ENCODE peak calls at places on chromosomes 1 and 21, in six cellular contexts. K is K562; A is endothelial cell of umbilical vein; R is stimulated activated CD8-positive, alpha-beta memory T cell treated with anti-CD3 and anti-CD28 coated beads, Interleukin-15, amount 100 ng/mL, for 4 hours; Z is CD8-positive, alpha-beta memory T cell; Q is neural progenitor cell. B is an unnamed sample.

GRCh38 chr1:152996633-152997385 is 4.7 kb upstream of the SPRR3 start:
- DNase-seq in K (no peak), A (no peak), R (no peak), Z (no peak), Q (peak; percentile 7), B (no peak)

GRCh38 chr1:20896824-20897223 is 109.7 kb upstream of the HP1BP3 start:
- DNase-seq in K (no peak), A (no peak), R (no peak), Z (no peak), Q (no peak), B (no peak)

GRCh38 chr1:48076017-48076416 is 78.8 kb upstream of the TRABD2B start:
- DNase-seq in K (no peak), A (no peak), R (no peak), Z (no peak), Q (no peak), B (no peak)

GRCh38 chr1:181133441-181133951 is 45.0 kb downstream of the IER5 start:
- DNase-seq in K (no peak), A (no peak), R (no peak), Z (no peak), Q (no peak), B (no peak)

GRCh38 chr1:221394011-221394544 is 347.8 kb downstream of the DUSP10 start:
- DNase-seq in K (no peak), A (peak; percentile 99), R (no peak), Z (no peak), Q (no peak), B (no peak)

GRCh38 chr1:10799726-10800125 is 3.3 kb upstream of the CASZ1 start:
- DNase-seq in K (no peak), A (no peak), R (no peak), Z (no peak), Q (peak; percentile 52), B (no peak)

GRCh38 chr1:104706631-104707147 is 957.0 kb downstream of the AMY1C start:
- DNase-seq in K (no peak), A (no peak), R (no peak), Z (no peak), Q (no peak), B (no peak)

GRCh38 chr1:160070243-160071163 is 543 bp upstream of the KCNJ10 start:
- DNase-seq in K (peak; percentile 86), A (peak; percentile 74), R (peak; percentile 63), Z (peak; percentile 60), Q (peak; percentile 93), B (peak; percentile 95)

GRCh38 chr21:43935711-43936110 is 70.7 kb downstream of the AGPAT3 start:
- DNase-seq in K (no peak), A (no peak), R (no peak), Z (no peak), Q (no peak), B (no peak)

GRCh38 chr1:109116286-109116685 is 2.4 kb downstream of the ELAPOR1 start:
- DNase-seq in K (no peak), A (no peak), R (no peak), Z (no peak), Q (no peak), B (no peak)

GRCh38 chr21:41651396-41651795 is 115.5 kb downstream of the RIPK4 start:
- DNase-seq in K (no peak), A (no peak), R (no peak), Z (no peak), Q (no peak), B (peak; percentile 82)

GRCh38 chr1:240496941-240497340 is 115.0 kb downstream of the GREM2 start:
- DNase-seq in K (no peak), A (no peak), R (no peak), Z (no peak), Q (no peak), B (no peak)

GRCh38 chr1:31259746-31260145 is 20.1 kb upstream of the NKAIN1 start:
- DNase-seq in K (no peak), A (no peak), R (no peak), Z (no peak), Q (no peak), B (no peak)

GRCh38 chr1:93078935-93079654 is at the start of gene MTF2:
- DNase-seq in K (peak; percentile 89), A (peak; percentile 97), R (peak; percentile 91), Z (peak; percentile 89), Q (peak; percentile 99), B (peak; percentile 91)

GRCh38 chr1:85836736-85837135 is 128.5 kb upstream of the ZNHIT6 start:
- DNase-seq in K (no peak), A (no peak), R (no peak), Z (no peak), Q (no peak), B (no peak)

GRCh38 chr1:114610546-114611245 is 29.3 kb upstream of the BCAS2 start:
- DNase-seq in K (no peak), A (no peak), R (no peak), Z (no peak), Q (no peak), B (peak; percentile 39)

GRCh38 chr1:7042322-7043231 is 257.3 kb downstream of the CAMTA1 start:
- DNase-seq in K (peak; percentile 38), A (peak; percentile 31), R (no peak), Z (no peak), Q (peak; percentile 51), B (peak; percentile 70)

GRCh38 chr1:17875171-17875881 is 120.2 kb downstream of the ACTL8 start:
- DNase-seq in K (no peak), A (no peak), R (no peak), Z (no peak), Q (no peak), B (no peak)